ENCODE peak calls at places on chromosomes 16 and 17, in five cellular contexts. G is neuronal stem cell, A is IMR-90, T is trophoblast cell, Z is mesenchymal stem cell. O is an unnamed sample.

GRCh38 chr17:1486802-1487695 is 5.4 kb downstream of the MYO1C start:
- DNase-seq in G (peak), A (no peak), T (peak), Z (peak), O (peak)

GRCh38 chr16:73847090-73847489 is 449.5 kb upstream of the PSMD7 start:
- DNase-seq in G (no peak), A (no peak), T (no peak), Z (no peak), O (peak)

GRCh38 chr17:80930335-80931040 is 61.2 kb upstream of the CHMP6 start:
- DNase-seq in G (no peak), A (no peak), T (no peak), Z (no peak), O (no peak)

GRCh38 chr17:80992077-80992947 is 671 bp downstream of the CHMP6 start:
- DNase-seq in G (no peak), A (no peak), T (no peak), Z (peak), O (peak)

GRCh38 chr16:13936596-13937081 is 16.7 kb downstream of the ERCC4 start:
- DNase-seq in G (no peak), A (peak), T (no peak), Z (peak), O (no peak)

GRCh38 chr17:74156878-74157277 is 46.6 kb upstream of the RPL38 start:
- DNase-seq in G (no peak), A (no peak), T (no peak), Z (no peak), O (peak)

GRCh38 chr16:87740909-87741424 is 24.8 kb downstream of the KLHDC4 start:
- DNase-seq in G (no peak), A (peak), T (no peak), Z (no peak), O (no peak)

GRCh38 chr17:17575360-17576251 is 15.9 kb downstream of the PEMT start:
- DNase-seq in G (no peak), A (no peak), T (no peak), Z (no peak), O (no peak)

GRCh38 chr17:65297916-65298315 is 160.7 kb downstream of the RGS9 start:
- DNase-seq in G (no peak), A (no peak), T (peak), Z (no peak), O (no peak)

GRCh38 chr17:65294184-65294719 is 157.1 kb downstream of the RGS9 start:
- DNase-seq in G (peak), A (peak), T (peak), Z (peak), O (peak)

GRCh38 chr17:65293584-65294183 is 156.5 kb downstream of the RGS9 start:
- DNase-seq in G (no peak), A (no peak), T (no peak), Z (no peak), O (no peak)

GRCh38 chr17:65301184-65301583 is 164.0 kb downstream of the RGS9 start:
- DNase-seq in G (no peak), A (no peak), T (no peak), Z (no peak), O (no peak)

GRCh38 chr17:65297384-65297783 is 160.2 kb downstream of the RGS9 start:
- DNase-seq in G (no peak), A (no peak), T (no peak), Z (no peak), O (no peak)
- H2BK120ac ChIP-seq in G (no peak), A (no peak), T (no peak), Z (no peak), O (no peak)

DNA sequence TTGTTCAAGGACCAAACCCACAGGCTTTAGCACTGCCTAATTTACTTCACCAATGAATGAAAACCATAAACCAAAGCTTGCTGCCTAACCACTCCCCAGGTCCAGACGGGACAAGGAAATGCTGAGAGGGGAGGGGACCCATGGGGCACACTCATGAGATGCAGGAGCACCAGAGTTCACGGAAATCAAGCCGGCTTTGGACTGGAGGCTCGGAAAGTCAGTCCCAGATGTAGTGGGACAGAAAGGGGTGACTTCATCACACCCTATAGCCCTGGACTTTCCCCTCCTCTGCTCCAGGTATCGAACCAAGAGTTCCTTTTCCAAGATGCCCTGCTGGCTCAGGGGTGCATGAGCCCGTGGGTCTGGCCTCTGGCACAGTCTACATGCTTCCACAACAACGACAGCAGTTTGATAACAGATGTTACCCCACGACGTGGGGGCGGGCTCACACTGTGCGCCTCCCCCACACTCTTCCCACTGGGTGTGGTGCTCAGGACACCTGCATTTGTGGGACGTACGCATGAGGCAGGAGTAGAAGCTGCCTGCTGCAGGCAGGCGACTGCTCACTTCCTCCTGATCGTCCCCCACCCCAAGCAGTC is 63.2 kb downstream of the AMFR start:
- DNase-seq in G (no peak), A (no peak), T (no peak), Z (no peak), O (no peak)
- H3K9ac ChIP-seq in G (no peak), A (no peak), T (no peak), Z (no peak), O (no peak)

GRCh38 chr16:9677301-9677653 is 505.0 kb downstream of the GRIN2A start:
- DNase-seq in G (no peak), A (no peak), T (no peak), Z (no peak), O (peak)
- H2BK120ac ChIP-seq in G (no peak), A (no peak), T (no peak), Z (no peak), O (peak)

DNA sequence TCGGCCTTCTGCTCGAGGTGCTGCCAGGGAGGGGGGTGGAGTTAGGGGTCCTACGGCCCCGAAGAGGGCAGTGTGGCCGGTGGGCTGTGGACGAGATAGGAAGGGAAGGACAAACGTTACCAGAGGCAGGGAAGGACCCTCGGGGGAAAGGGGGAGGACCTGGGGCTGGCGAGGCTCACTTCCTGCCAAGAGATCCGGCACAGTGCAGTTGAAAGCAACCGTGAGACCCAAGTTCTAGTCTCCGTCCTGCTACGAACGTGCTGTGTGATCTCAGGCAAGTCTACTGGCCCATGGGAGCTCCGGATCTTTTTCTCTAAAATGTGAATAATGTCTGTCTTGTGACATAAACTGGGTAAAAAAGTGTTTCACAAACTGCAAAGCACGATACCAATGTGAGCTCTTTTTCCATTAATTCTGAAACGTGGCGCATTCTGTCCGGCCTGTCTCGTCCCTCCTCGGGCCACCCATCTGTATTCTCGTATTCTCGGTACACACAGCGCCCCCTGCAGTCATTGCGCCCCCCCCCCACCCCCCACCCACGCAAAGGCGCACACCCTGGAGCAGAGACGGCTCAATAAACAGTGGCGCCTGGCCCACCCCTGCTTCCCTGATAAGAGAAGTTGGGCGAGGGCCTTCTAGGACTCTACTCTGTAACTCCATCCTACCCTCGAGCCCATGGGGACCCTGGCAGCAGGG is 8.8 kb downstream of the CYGB start:
- DNase-seq in G (no peak), A (peak), T (no peak), Z (peak), O (no peak)
- H3K9ac ChIP-seq in G (no peak), A (peak), T (no peak), Z (peak), O (no peak)

GRCh38 chr17:27573548-27573947 is 57.4 kb upstream of the LGALS9 start:
- DNase-seq in G (no peak), A (no peak), T (no peak), Z (no peak), O (no peak)
- H2BK120ac ChIP-seq in G (no peak), A (peak), T (no peak), Z (no peak), O (no peak)

GRCh38 chr17:57478851-57479250 is 222.5 kb downstream of the MSI2 start:
- DNase-seq in G (no peak), A (no peak), T (no peak), Z (no peak), O (no peak)
- H3K9ac ChIP-seq in G (no peak), A (no peak), T (no peak), Z (no peak), O (no peak)

DNA sequence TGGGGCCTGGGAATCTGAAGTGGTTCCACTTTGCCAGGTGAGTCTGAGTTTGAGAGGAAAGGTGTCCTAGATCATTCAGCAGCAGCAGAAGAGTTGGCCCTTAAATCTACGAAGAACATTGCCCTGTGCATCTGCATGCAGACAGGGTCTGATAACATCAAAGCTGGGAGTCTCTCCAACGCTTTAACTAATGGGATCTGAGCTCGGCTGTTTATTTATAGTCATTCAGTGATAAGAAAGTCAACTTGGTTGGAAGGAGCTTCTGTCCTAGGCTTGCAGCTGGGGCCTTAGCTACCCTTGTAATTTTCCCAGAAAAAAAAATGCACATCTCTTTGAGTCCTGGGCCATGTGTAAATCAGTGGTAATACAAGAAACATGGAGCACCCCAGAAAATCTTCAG is 418.0 kb upstream of the HSBP1 start:
- DNase-seq in G (no peak), A (peak), T (no peak), Z (peak), O (no peak)
- H2BK120ac ChIP-seq in G (no peak), A (no peak), T (no peak), Z (no peak), O (no peak)

GRCh38 chr17:44775136-44775837 is 16.5 kb downstream of the ADAM11 start:
- DNase-seq in G (peak), A (peak), T (peak), Z (peak), O (no peak)
- H3K9ac ChIP-seq in G (peak), A (no peak), T (no peak), Z (peak), O (no peak)

DNA sequence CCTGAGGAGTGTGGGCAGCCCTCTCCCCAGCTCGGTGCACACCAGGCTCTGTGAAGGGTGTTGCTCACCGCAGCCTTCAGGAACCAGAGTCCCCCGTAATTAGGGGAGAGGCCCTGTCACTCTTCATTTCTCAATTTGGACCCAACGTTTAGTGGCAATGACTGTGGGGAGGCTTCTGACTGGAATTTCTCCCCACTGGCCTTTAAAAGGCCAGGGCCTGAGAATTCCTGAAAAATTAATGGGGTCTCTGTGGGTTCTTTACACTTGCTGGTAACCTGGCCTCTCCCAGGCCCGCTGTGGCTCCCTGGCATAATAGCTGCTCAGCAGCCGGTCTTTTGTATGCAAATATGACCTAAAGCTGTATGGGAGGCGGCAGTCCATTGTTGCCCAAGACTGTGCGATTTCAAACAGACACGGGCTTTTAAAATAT is 209.7 kb downstream of the MSI2 start:
- DNase-seq in G (no peak), A (no peak), T (peak), Z (no peak), O (peak)
- H2BK120ac ChIP-seq in G (no peak), A (no peak), T (no peak), Z (no peak), O (peak)

GRCh38 chr16:576197-576822 is 6.5 kb downstream of the PIGQ start:
- DNase-seq in G (no peak), A (no peak), T (no peak), Z (no peak), O (no peak)

GRCh38 chr16:577796-578195 is 8.0 kb downstream of the PIGQ start:
- DNase-seq in G (no peak), A (no peak), T (no peak), Z (no peak), O (no peak)

GRCh38 chr16:578232-578869 is 8.6 kb downstream of the PIGQ start:
- DNase-seq in G (no peak), A (no peak), T (no peak), Z (no peak), O (no peak)

GRCh38 chr16:575354-576196 is 5.8 kb downstream of the PIGQ start:
- DNase-seq in G (no peak), A (no peak), T (no peak), Z (no peak), O (no peak)

GRCh38 chr16:576823-577201 is 7.0 kb downstream of the PIGQ start:
- DNase-seq in G (no peak), A (no peak), T (no peak), Z (no peak), O (peak)
- H3K9ac ChIP-seq in G (no peak), A (no peak), T (no peak), Z (no peak), O (no peak)

O was measured in H9.